ENCODE peak calls at places on chromosomes 11 and 22, in ten cellular contexts. One of them, this sample, is unnamed.

GRCh38 chr22:40285508-40285907 is 60.8 kb upstream of the ADSL start:
- DNase-seq in Peyer's patch: no peak
- DNase-seq in CD4-positive, alpha-beta memory T cell: peak; percentile 14
- DNase-seq in adrenal gland: no peak
- DNase-seq in effector memory CD4-positive, alpha-beta T cell: no peak
- DNase-seq in cardiac muscle cell: no peak
- DNase-seq in testis: no peak
- DNase-seq in psoas muscle: no peak
- DNase-seq in upper lobe of right lung: no peak
- DNase-seq in hepatocyte: no peak
- DNase-seq in this sample: no peak

GRCh38 chr22:50267591-50268390 is 2.4 kb downstream of the MAPK11 start:
- DNase-seq in Peyer's patch: no peak
- DNase-seq in CD4-positive, alpha-beta memory T cell: peak; percentile 53
- DNase-seq in adrenal gland: peak; percentile 84
- DNase-seq in effector memory CD4-positive, alpha-beta T cell: peak; percentile 19
- DNase-seq in cardiac muscle cell: peak; percentile 67
- DNase-seq in testis: peak; percentile 81
- DNase-seq in psoas muscle: peak; percentile 78
- DNase-seq in upper lobe of right lung: peak; percentile 86
- DNase-seq in hepatocyte: peak; percentile 81
- DNase-seq in this sample: no peak

GRCh38 chr11:126687477-126687876 is 313.1 kb downstream of the KIRREL3 start:
- DNase-seq in Peyer's patch: no peak
- DNase-seq in CD4-positive, alpha-beta memory T cell: no peak
- DNase-seq in adrenal gland: no peak
- DNase-seq in effector memory CD4-positive, alpha-beta T cell: no peak
- DNase-seq in cardiac muscle cell: no peak
- DNase-seq in testis: no peak
- DNase-seq in psoas muscle: no peak
- DNase-seq in upper lobe of right lung: no peak
- DNase-seq in hepatocyte: no peak
- DNase-seq in this sample: no peak

GRCh38 chr22:26362471-26362870 is 66.6 kb upstream of the ASPHD2 start:
- DNase-seq in Peyer's patch: no peak
- DNase-seq in CD4-positive, alpha-beta memory T cell: no peak
- DNase-seq in adrenal gland: no peak
- DNase-seq in effector memory CD4-positive, alpha-beta T cell: no peak
- DNase-seq in cardiac muscle cell: no peak
- DNase-seq in testis: no peak
- DNase-seq in psoas muscle: no peak
- DNase-seq in upper lobe of right lung: no peak
- DNase-seq in hepatocyte: no peak
- DNase-seq in this sample: no peak

GRCh38 chr11:133164986-133165385 is 367.3 kb downstream of the OPCML start:
- DNase-seq in Peyer's patch: no peak
- DNase-seq in CD4-positive, alpha-beta memory T cell: no peak
- DNase-seq in adrenal gland: no peak
- DNase-seq in effector memory CD4-positive, alpha-beta T cell: no peak
- DNase-seq in cardiac muscle cell: no peak
- DNase-seq in testis: no peak
- DNase-seq in psoas muscle: no peak
- DNase-seq in upper lobe of right lung: no peak
- DNase-seq in hepatocyte: no peak
- DNase-seq in this sample: no peak

GRCh38 chr22:19626042-19626560 is 88.2 kb upstream of the SEPTIN5 start:
- DNase-seq in Peyer's patch: no peak
- DNase-seq in CD4-positive, alpha-beta memory T cell: no peak
- DNase-seq in adrenal gland: no peak
- DNase-seq in effector memory CD4-positive, alpha-beta T cell: no peak
- DNase-seq in cardiac muscle cell: no peak
- DNase-seq in testis: no peak
- DNase-seq in psoas muscle: no peak
- DNase-seq in upper lobe of right lung: peak; percentile 30
- DNase-seq in hepatocyte: no peak
- DNase-seq in this sample: peak; percentile 22

GRCh38 chr11:22800482-22800881 is 29.1 kb downstream of the SVIP start:
- DNase-seq in Peyer's patch: no peak
- DNase-seq in CD4-positive, alpha-beta memory T cell: no peak
- DNase-seq in adrenal gland: no peak
- DNase-seq in effector memory CD4-positive, alpha-beta T cell: no peak
- DNase-seq in cardiac muscle cell: no peak
- DNase-seq in testis: no peak
- DNase-seq in psoas muscle: no peak
- DNase-seq in upper lobe of right lung: no peak
- DNase-seq in hepatocyte: no peak
- DNase-seq in this sample: no peak

GRCh38 chr11:122983438-122984185 is 2.0 kb upstream of the BSX start:
- DNase-seq in Peyer's patch: no peak
- DNase-seq in CD4-positive, alpha-beta memory T cell: no peak
- DNase-seq in adrenal gland: no peak
- DNase-seq in effector memory CD4-positive, alpha-beta T cell: no peak
- DNase-seq in cardiac muscle cell: no peak
- DNase-seq in testis: no peak
- DNase-seq in psoas muscle: no peak
- DNase-seq in upper lobe of right lung: no peak
- DNase-seq in hepatocyte: no peak
- DNase-seq in this sample: no peak

GRCh38 chr11:113876798-113877672 is 1.7 kb upstream of the USP28 start:
- DNase-seq in Peyer's patch: no peak
- DNase-seq in CD4-positive, alpha-beta memory T cell: no peak
- DNase-seq in adrenal gland: no peak
- DNase-seq in effector memory CD4-positive, alpha-beta T cell: no peak
- DNase-seq in cardiac muscle cell: no peak
- DNase-seq in testis: no peak
- DNase-seq in psoas muscle: no peak
- DNase-seq in upper lobe of right lung: no peak
- DNase-seq in hepatocyte: no peak
- DNase-seq in this sample: no peak

GRCh38 chr11:117824571-117825537 is at the start of gene FXYD2:
- DNase-seq in Peyer's patch: no peak
- DNase-seq in CD4-positive, alpha-beta memory T cell: no peak
- DNase-seq in adrenal gland: peak; percentile 75
- DNase-seq in effector memory CD4-positive, alpha-beta T cell: no peak
- DNase-seq in cardiac muscle cell: no peak
- DNase-seq in testis: peak; percentile 63
- DNase-seq in psoas muscle: peak; percentile 61
- DNase-seq in upper lobe of right lung: peak; percentile 67
- DNase-seq in hepatocyte: no peak
- DNase-seq in this sample: no peak

GRCh38 chr11:35141538-35141937 is 2.6 kb downstream of the CD44 start:
- DNase-seq in Peyer's patch: peak; percentile 82
- DNase-seq in CD4-positive, alpha-beta memory T cell: no peak
- DNase-seq in adrenal gland: peak; percentile 69
- DNase-seq in effector memory CD4-positive, alpha-beta T cell: no peak
- DNase-seq in cardiac muscle cell: no peak
- DNase-seq in testis: peak; percentile 34
- DNase-seq in psoas muscle: peak; percentile 37
- DNase-seq in upper lobe of right lung: peak; percentile 79
- DNase-seq in hepatocyte: no peak
- DNase-seq in this sample: no peak

GRCh38 chr11:16767137-16767536 is 28.7 kb downstream of the C11orf58 start:
- DNase-seq in Peyer's patch: no peak
- DNase-seq in CD4-positive, alpha-beta memory T cell: no peak
- DNase-seq in adrenal gland: no peak
- DNase-seq in effector memory CD4-positive, alpha-beta T cell: no peak
- DNase-seq in cardiac muscle cell: no peak
- DNase-seq in testis: no peak
- DNase-seq in psoas muscle: no peak
- DNase-seq in upper lobe of right lung: no peak
- DNase-seq in hepatocyte: no peak
- DNase-seq in this sample: no peak

GRCh38 chr11:111155021-111155420 is 90.5 kb upstream of the POU2AF2 start:
- DNase-seq in Peyer's patch: no peak
- DNase-seq in CD4-positive, alpha-beta memory T cell: no peak
- DNase-seq in adrenal gland: no peak
- DNase-seq in effector memory CD4-positive, alpha-beta T cell: no peak
- DNase-seq in cardiac muscle cell: no peak
- DNase-seq in testis: no peak
- DNase-seq in psoas muscle: no peak
- DNase-seq in upper lobe of right lung: no peak
- DNase-seq in hepatocyte: no peak
- DNase-seq in this sample: no peak
- H3K27me3 ChIP-seq in Peyer's patch: no peaks in the 10 kb centered on the region
- H3K27me3 ChIP-seq in CD4-positive, alpha-beta memory T cell: no peaks in the 10 kb centered on the region
- H3K27me3 ChIP-seq in adrenal gland: no peaks in the 10 kb centered on the region
- H3K27me3 ChIP-seq in effector memory CD4-positive, alpha-beta T cell: no peaks in the 10 kb centered on the region
- H3K27me3 ChIP-seq in cardiac muscle cell: no peaks in the 10 kb centered on the region
- H3K27me3 ChIP-seq in testis: no peaks in the 10 kb centered on the region
- H3K27me3 ChIP-seq in psoas muscle: no peaks in the 10 kb centered on the region
- H3K27me3 ChIP-seq in upper lobe of right lung: no peaks in the 10 kb centered on the region
- H3K27me3 ChIP-seq in hepatocyte: no peaks in the 10 kb centered on the region
- H3K27me3 ChIP-seq in this sample: no peaks in the 10 kb centered on the region

DNA sequence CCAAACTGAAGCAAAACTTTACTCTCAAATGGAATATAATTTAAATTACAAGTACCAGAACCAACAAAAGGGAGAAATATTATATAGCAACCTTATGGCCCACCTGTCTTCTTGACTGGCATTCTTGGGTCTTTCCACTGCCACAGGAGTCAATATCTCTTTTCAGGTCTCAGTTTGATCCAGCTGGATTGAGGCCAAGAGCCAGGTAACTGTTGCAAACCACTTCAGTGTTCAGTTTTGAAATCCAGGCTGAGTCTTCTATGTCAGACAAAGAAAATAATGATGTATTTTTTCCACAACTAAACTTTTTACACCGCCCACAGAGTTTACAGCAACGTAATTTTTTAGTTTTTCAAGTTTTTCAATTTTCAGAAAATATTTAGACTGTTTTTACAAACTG is 648 bp downstream of the DLG2 start:
- DNase-seq in Peyer's patch: no peak
- DNase-seq in CD4-positive, alpha-beta memory T cell: no peak
- DNase-seq in adrenal gland: no peak
- DNase-seq in effector memory CD4-positive, alpha-beta T cell: no peak
- DNase-seq in cardiac muscle cell: peak; percentile 10
- DNase-seq in testis: peak; percentile 23
- DNase-seq in psoas muscle: no peak
- DNase-seq in upper lobe of right lung: no peak
- DNase-seq in hepatocyte: peak; percentile 10
- DNase-seq in this sample: no peak
- H3K4me3 ChIP-seq in Peyer's patch: no peak overlapping the region
- H3K4me3 ChIP-seq in CD4-positive, alpha-beta memory T cell: no peak overlapping the region
- H3K4me3 ChIP-seq in adrenal gland: no peak overlapping the region
- H3K4me3 ChIP-seq in effector memory CD4-positive, alpha-beta T cell: no peak overlapping the region
- H3K4me3 ChIP-seq in cardiac muscle cell: peak overlapping the region; percentile 65
- H3K4me3 ChIP-seq in testis: peak overlapping the region; percentile 84
- H3K4me3 ChIP-seq in psoas muscle: peak overlapping the region; percentile 89
- H3K4me3 ChIP-seq in upper lobe of right lung: peak overlapping the region; percentile 92
- H3K4me3 ChIP-seq in hepatocyte: peak overlapping the region; percentile 66
- H3K4me3 ChIP-seq in this sample: peak overlapping the region; percentile 80

DNA sequence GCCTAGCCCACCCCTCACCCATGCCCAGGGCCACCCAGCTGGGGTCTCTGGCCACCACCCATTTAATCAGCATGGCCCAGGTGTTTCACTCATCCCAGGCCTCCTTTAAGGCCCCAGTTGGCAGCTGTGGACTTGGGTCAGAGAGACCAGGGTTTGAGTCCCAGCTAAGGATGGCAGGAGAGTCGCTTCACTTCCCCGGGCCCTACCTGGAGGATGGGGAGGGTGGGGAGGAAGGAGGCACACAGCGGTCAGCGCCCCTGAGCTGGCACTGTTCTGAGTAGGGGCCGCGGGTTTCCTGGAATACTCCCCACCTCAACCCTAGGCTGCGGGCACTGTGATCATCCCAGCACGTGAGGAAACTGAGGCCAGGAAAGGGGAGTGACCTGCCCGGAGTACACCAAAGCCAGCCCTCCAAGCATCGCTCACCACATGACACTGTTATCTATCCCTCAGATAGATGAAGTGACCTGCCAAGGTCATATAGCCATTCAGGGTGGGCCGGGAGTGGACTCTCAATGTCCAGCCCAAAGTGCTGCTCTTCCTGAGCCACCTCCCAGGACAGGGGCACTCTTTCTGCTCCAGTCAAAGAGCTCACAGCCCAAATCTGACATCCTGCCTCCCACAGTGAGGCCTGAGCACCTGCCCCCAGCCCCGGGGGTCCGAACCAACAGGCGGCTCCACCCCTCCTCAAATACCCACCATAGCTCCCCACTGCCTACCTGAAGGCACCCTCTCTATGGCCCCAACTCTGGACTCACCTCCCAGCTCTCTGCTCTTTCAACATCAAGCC is 3.4 kb upstream of the ATP5MGL start:
- DNase-seq in Peyer's patch: no peak
- DNase-seq in CD4-positive, alpha-beta memory T cell: no peak
- DNase-seq in adrenal gland: no peak
- DNase-seq in effector memory CD4-positive, alpha-beta T cell: no peak
- DNase-seq in cardiac muscle cell: no peak
- DNase-seq in testis: peak; percentile 38
- DNase-seq in psoas muscle: no peak
- DNase-seq in upper lobe of right lung: no peak
- DNase-seq in hepatocyte: peak; percentile 3
- DNase-seq in this sample: no peak
- H3K4me1 ChIP-seq in Peyer's patch: peaks cover 71% of the 10 kb centered on the region
- H3K4me1 ChIP-seq in CD4-positive, alpha-beta memory T cell: peaks cover 46% of the 10 kb centered on the region
- H3K4me1 ChIP-seq in adrenal gland: peaks cover 65% of the 10 kb centered on the region
- H3K4me1 ChIP-seq in effector memory CD4-positive, alpha-beta T cell: peaks cover 20% of the 10 kb centered on the region
- H3K4me1 ChIP-seq in cardiac muscle cell: peaks cover 55% of the 10 kb centered on the region
- H3K4me1 ChIP-seq in testis: peaks cover 93% of the 10 kb centered on the region
- H3K4me1 ChIP-seq in psoas muscle: peaks cover 68% of the 10 kb centered on the region
- H3K4me1 ChIP-seq in upper lobe of right lung: peaks cover 69% of the 10 kb centered on the region
- H3K4me1 ChIP-seq in hepatocyte: peaks cover 74% of the 10 kb centered on the region
- H3K4me1 ChIP-seq in this sample: peaks cover 34% of the 10 kb centered on the region

DNA sequence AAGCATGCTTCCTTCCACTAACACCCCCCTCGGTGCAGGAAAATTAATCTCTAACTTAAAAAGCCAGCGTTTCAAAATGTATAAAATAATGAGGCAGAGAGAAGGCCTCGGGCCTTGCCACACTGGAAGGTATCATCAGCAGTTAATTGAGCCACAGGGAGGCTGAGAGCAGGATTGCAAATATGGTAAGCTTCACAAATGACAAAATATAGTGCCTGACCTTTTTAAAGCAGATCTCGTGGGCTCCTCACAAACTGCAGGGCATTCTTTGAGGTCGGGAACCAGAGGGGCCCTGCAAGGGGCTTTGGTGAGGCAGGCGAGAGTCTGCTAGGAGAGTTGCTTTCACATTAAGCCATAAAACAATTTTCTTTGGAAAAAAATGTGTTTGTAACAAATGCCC is 61.2 kb upstream of the SYT13 start:
- DNase-seq in Peyer's patch: no peak
- DNase-seq in CD4-positive, alpha-beta memory T cell: no peak
- DNase-seq in adrenal gland: no peak
- DNase-seq in effector memory CD4-positive, alpha-beta T cell: no peak
- DNase-seq in cardiac muscle cell: peak; percentile 63
- DNase-seq in testis: no peak
- DNase-seq in psoas muscle: no peak
- DNase-seq in upper lobe of right lung: no peak
- DNase-seq in hepatocyte: no peak
- DNase-seq in this sample: no peak
- H3K27me3 ChIP-seq in Peyer's patch: no peaks in the 10 kb centered on the region
- H3K27me3 ChIP-seq in CD4-positive, alpha-beta memory T cell: no peaks in the 10 kb centered on the region
- H3K27me3 ChIP-seq in adrenal gland: no peaks in the 10 kb centered on the region
- H3K27me3 ChIP-seq in effector memory CD4-positive, alpha-beta T cell: peaks cover 2% of the 10 kb centered on the region
- H3K27me3 ChIP-seq in cardiac muscle cell: no peaks in the 10 kb centered on the region
- H3K27me3 ChIP-seq in testis: no peaks in the 10 kb centered on the region
- H3K27me3 ChIP-seq in psoas muscle: peaks cover 18% of the 10 kb centered on the region
- H3K27me3 ChIP-seq in upper lobe of right lung: peaks cover 2% of the 10 kb centered on the region
- H3K27me3 ChIP-seq in hepatocyte: no peaks in the 10 kb centered on the region
- H3K27me3 ChIP-seq in this sample: peaks cover 41% of the 10 kb centered on the region